ENCODE peak calls at places on chromosomes 11 and 22, in eight cellular contexts. C is cardiac fibroblast; H is T-helper 22 cell; N is right lobe of liver; I is small intestine; B is AG04449; G is activated naive CD8-positive, alpha-beta T cell treated with anti-CD3 and anti-CD28 coated beads, Interleukin-2, amount 50 U/mL, for 24 hours; K is CD4-positive, CD25-positive, alpha-beta regulatory T cell. Y is an unnamed sample.

GRCh38 chr11:68150029-68150428 is 28.8 kb upstream of the CHKA start:
- DNase-seq in G (no peak), H (no peak), K (no peak), B (no peak), N (no peak), I (peak), C (peak), Y (peak)

GRCh38 chr11:45301537-45302246 is 15.6 kb upstream of the SYT13 start:
- DNase-seq in C (no peak), I (peak), N (no peak), H (no peak), G (no peak), K (no peak), B (no peak), Y (no peak)

GRCh38 chr11:77457340-77457739 is 16.6 kb downstream of the PAK1 start:
- DNase-seq in I (no peak), H (no peak), G (no peak), K (no peak), N (no peak), B (no peak), C (no peak), Y (no peak)

GRCh38 chr11:36702330-36703054 is 104.5 kb upstream of the RAG2 start:
- DNase-seq in I (peak), G (no peak), C (peak), K (no peak), B (peak), N (no peak), H (no peak), Y (peak)

GRCh38 chr11:119323532-119324033 is 6.7 kb upstream of the MCAM start:
- DNase-seq in N (peak), B (no peak), C (peak), K (peak), H (peak), G (peak), I (peak), Y (peak)

GRCh38 chr11:110447897-110448522 is 18.3 kb downstream of the FDX1 start:
- DNase-seq in C (peak), K (peak), H (no peak), N (no peak), G (no peak), B (no peak), I (peak), Y (no peak)

GRCh38 chr11:64705501-64705900 is 17.5 kb downstream of the NRXN2 start:
- DNase-seq in B (no peak), I (no peak), G (no peak), C (no peak), H (no peak), K (no peak), N (no peak), Y (no peak)

GRCh38 chr22:49298834-49299750 is 528.6 kb downstream of the BRD1 start:
- DNase-seq in C (no peak), H (no peak), K (no peak), G (no peak), B (no peak), I (no peak), N (no peak), Y (no peak)

GRCh38 chr22:27573280-27573711 is 228.3 kb downstream of the MN1 start:
- DNase-seq in I (no peak), B (no peak), H (no peak), K (no peak), G (no peak), N (no peak), C (no peak), Y (no peak)

GRCh38 chr22:30426395-30427353 is 1.1 kb downstream of the MTFP1 start:
- DNase-seq in N (peak), G (peak), B (no peak), K (peak), H (peak), C (peak), I (peak), Y (peak)

GRCh38 chr22:48152154-48152775 is 1389.8 kb downstream of the TBC1D22A start:
- DNase-seq in N (no peak), I (no peak), K (no peak), H (no peak), G (no peak), C (no peak), B (no peak), Y (no peak)

GRCh38 chr11:118886681-118887111 is 3.0 kb downstream of the CXCR5 start:
- DNase-seq in C (no peak), N (no peak), K (no peak), I (no peak), H (no peak), G (no peak), B (no peak), Y (no peak)

GRCh38 chr11:59097113-59097708 is 9.8 kb upstream of the FAM111B start:
- DNase-seq in H (peak), N (no peak), I (peak), G (peak), B (no peak), C (peak), K (peak), Y (peak)

GRCh38 chr22:24697141-24697540 is 77.4 kb downstream of the PIWIL3 start:
- DNase-seq in C (no peak), G (no peak), B (no peak), H (no peak), K (no peak), N (no peak), I (no peak), Y (no peak)

GRCh38 chr11:17513853-17514252 is 30.4 kb downstream of the USH1C start:
- DNase-seq in H (no peak), G (peak), K (no peak), N (no peak), I (no peak), C (peak), B (no peak), Y (peak)

GRCh38 chr11:101127699-101128570 is 1.7 kb downstream of the PGR start:
- DNase-seq in G (no peak), N (peak), K (no peak), H (no peak), C (no peak), B (no peak), I (no peak), Y (no peak)